ENCODE peak calls at places on chromosome 11, in seven cellular contexts. W is NCI-H1417, N is caudate nucleus, H is neural crest cell, G is AG09319, T is GM23338, I is progenitor cell of endocrine pancreas. K is an unnamed sample.

GRCh38 chr11:66457826-66458225 is 8.9 kb upstream of the PELI3 start:
- DNase-seq in W (no peak), N (no peak), H (no peak), G (no peak), T (no peak), I (no peak), K (no peak)

GRCh38 chr11:15195454-15196200 is 80.9 kb downstream of the INSC start:
- DNase-seq in W (no peak), N (no peak), H (no peak), G (no peak), T (no peak), I (no peak), K (no peak)

GRCh38 chr11:14380947-14381555 is 22.1 kb upstream of the RRAS2 start:
- DNase-seq in W (peak), N (peak), H (peak), G (no peak), T (peak), I (peak), K (peak)

GRCh38 chr11:112794321-112794720 is 166.9 kb upstream of the NCAM1 start:
- DNase-seq in W (no peak), N (no peak), H (no peak), G (no peak), T (no peak), I (no peak), K (no peak)

GRCh38 chr11:113163291-113164030 is 150.9 kb upstream of the TTC12 start:
- DNase-seq in W (peak), N (no peak), H (no peak), G (no peak), T (no peak), I (no peak), K (no peak)

GRCh38 chr11:130555251-130555841 is 106.9 kb downstream of the ADAMTS15 start:
- DNase-seq in W (no peak), N (no peak), H (no peak), G (peak), T (no peak), I (no peak), K (no peak)

GRCh38 chr11:67441082-67441683 is 2.1 kb downstream of the CORO1B start:
- DNase-seq in W (no peak), N (no peak), H (no peak), G (no peak), T (no peak), I (no peak), K (no peak)

GRCh38 chr11:15027011-15027410 is 46.4 kb upstream of the CALCB start:
- DNase-seq in W (no peak), N (no peak), H (no peak), G (no peak), T (no peak), I (no peak), K (no peak)

GRCh38 chr11:69587454-69588081 is 53.4 kb upstream of the CCND1 start:
- DNase-seq in W (no peak), N (no peak), H (no peak), G (no peak), T (no peak), I (no peak), K (no peak)

GRCh38 chr11:65452806-65453490 is 30.4 kb downstream of the NEAT1 start:
- DNase-seq in W (no peak), N (no peak), H (no peak), G (peak), T (no peak), I (no peak), K (no peak)

GRCh38 chr11:128448981-128449713 is 138.2 kb downstream of the ETS1 start:
- DNase-seq in W (no peak), N (no peak), H (no peak), G (no peak), T (no peak), I (no peak), K (no peak)

GRCh38 chr11:60265373-60266214 is 14.9 kb upstream of the MS4A4A start:
- DNase-seq in W (peak), N (no peak), H (peak), G (no peak), T (peak), I (peak), K (no peak)

GRCh38 chr11:8090756-8091155 is 9.7 kb downstream of the TUB start:
- DNase-seq in W (peak), N (no peak), H (peak), G (no peak), T (peak), I (peak), K (no peak)

GRCh38 chr11:108117746-108118371 is 3.5 kb upstream of the ACAT1 start:
- DNase-seq in W (peak), N (no peak), H (no peak), G (peak), T (peak), I (no peak), K (no peak)

GRCh38 chr11:126992804-126993111 is 7.8 kb downstream of the KIRREL3 start:
- DNase-seq in W (no peak), N (no peak), H (no peak), G (no peak), T (no peak), I (no peak), K (no peak)

GRCh38 chr11:22192642-22193347 is at the start of gene ANO5:
- DNase-seq in W (peak), N (peak), H (peak), G (no peak), T (peak), I (peak), K (peak)

GRCh38 chr11:47348859-47349258 is 3.6 kb downstream of the MYBPC3 start:
- DNase-seq in W (peak), N (no peak), H (peak), G (no peak), T (peak), I (no peak), K (no peak)

GRCh38 chr11:8832571-8833260 is 78.3 kb upstream of the AKIP1 start:
- DNase-seq in W (peak), N (no peak), H (no peak), G (peak), T (peak), I (no peak), K (peak)

GRCh38 chr11:110896358-110896757 is 184.1 kb upstream of the ARHGAP20 start:
- DNase-seq in W (no peak), N (no peak), H (no peak), G (peak), T (no peak), I (no peak), K (no peak)

GRCh38 chr11:12410006-12410728 is 32.8 kb downstream of the PARVA start:
- DNase-seq in W (peak), N (no peak), H (no peak), G (no peak), T (peak), I (no peak), K (no peak)

GRCh38 chr11:18329196-18329870 is 7.0 kb downstream of the GTF2H1 start:
- DNase-seq in W (no peak), N (no peak), H (no peak), G (no peak), T (no peak), I (no peak), K (no peak)

GRCh38 chr11:130553306-130553705 is 104.9 kb downstream of the ADAMTS15 start:
- DNase-seq in W (no peak), N (no peak), H (no peak), G (no peak), T (no peak), I (no peak), K (no peak)

GRCh38 chr11:124863137-124863825 is 2.0 kb upstream of the ROBO3 start:
- DNase-seq in W (peak), N (no peak), H (no peak), G (no peak), T (peak), I (no peak), K (peak)